ENCODE peak calls at places on chromosome 18, in six cellular contexts. One of them, this sample, is unnamed.

GRCh38 chr18:9437049-9437448 is 38.3 kb upstream of the RALBP1 start:
- DNase-seq in lower lobe of right lung: no peak
- DNase-seq in GM20000: no peak
- DNase-seq in cardiac fibroblast: peak
- DNase-seq in osteocyte: no peak
- DNase-seq in thoracic aorta: no peak
- DNase-seq in this sample: no peak

GRCh38 chr18:8948471-8949149 is 153.9 kb upstream of the NDUFV2 start:
- DNase-seq in thoracic aorta: no peak
- DNase-seq in cardiac fibroblast: peak
- DNase-seq in osteocyte: no peak
- DNase-seq in lower lobe of right lung: no peak
- DNase-seq in GM20000: no peak
- DNase-seq in this sample: no peak

GRCh38 chr18:27377251-27377650 is 192.1 kb upstream of the CHST9 start:
- DNase-seq in osteocyte: no peak
- DNase-seq in GM20000: no peak
- DNase-seq in lower lobe of right lung: no peak
- DNase-seq in cardiac fibroblast: no peak
- DNase-seq in thoracic aorta: no peak
- DNase-seq in this sample: no peak

GRCh38 chr18:54020346-54020745 is 204.1 kb downstream of the MBD2 start:
- DNase-seq in osteocyte: no peak
- DNase-seq in thoracic aorta: no peak
- DNase-seq in lower lobe of right lung: no peak
- DNase-seq in cardiac fibroblast: no peak
- DNase-seq in GM20000: no peak
- DNase-seq in this sample: no peak

GRCh38 chr18:63063171-63063570 is 256.4 kb downstream of the BCL2 start:
- DNase-seq in cardiac fibroblast: no peak
- DNase-seq in GM20000: no peak
- DNase-seq in thoracic aorta: no peak
- DNase-seq in lower lobe of right lung: no peak
- DNase-seq in osteocyte: no peak
- DNase-seq in this sample: no peak

GRCh38 chr18:72612894-72613537 is 68.9 kb upstream of the CBLN2 start:
- DNase-seq in osteocyte: no peak
- DNase-seq in lower lobe of right lung: no peak
- DNase-seq in cardiac fibroblast: no peak
- DNase-seq in thoracic aorta: no peak
- DNase-seq in GM20000: no peak
- DNase-seq in this sample: no peak

GRCh38 chr18:22552899-22553460 is 135.3 kb upstream of the CTAGE1 start:
- DNase-seq in thoracic aorta: no peak
- DNase-seq in lower lobe of right lung: no peak
- DNase-seq in GM20000: no peak
- DNase-seq in cardiac fibroblast: peak
- DNase-seq in osteocyte: no peak
- DNase-seq in this sample: no peak

GRCh38 chr18:29002747-29003146 is 825.8 kb upstream of the CDH2 start:
- DNase-seq in GM20000: no peak
- DNase-seq in lower lobe of right lung: no peak
- DNase-seq in cardiac fibroblast: no peak
- DNase-seq in osteocyte: no peak
- DNase-seq in thoracic aorta: no peak
- DNase-seq in this sample: no peak

GRCh38 chr18:55302337-55302833 is 285.6 kb downstream of the TCF4 start:
- DNase-seq in lower lobe of right lung: no peak
- DNase-seq in cardiac fibroblast: no peak
- DNase-seq in thoracic aorta: no peak
- DNase-seq in GM20000: no peak
- DNase-seq in osteocyte: no peak
- DNase-seq in this sample: no peak

GRCh38 chr18:13246591-13246990 is 28.0 kb downstream of the LDLRAD4 start:
- DNase-seq in osteocyte: peak
- DNase-seq in lower lobe of right lung: peak
- DNase-seq in cardiac fibroblast: no peak
- DNase-seq in thoracic aorta: no peak
- DNase-seq in GM20000: no peak
- DNase-seq in this sample: no peak

GRCh38 chr18:26568926-26569700 is 20.8 kb upstream of the KCTD1 start:
- DNase-seq in thoracic aorta: no peak
- DNase-seq in osteocyte: no peak
- DNase-seq in GM20000: no peak
- DNase-seq in lower lobe of right lung: no peak
- DNase-seq in cardiac fibroblast: no peak
- DNase-seq in this sample: no peak

GRCh38 chr18:45464619-45465018 is 150.7 kb upstream of the SLC14A2 start:
- DNase-seq in cardiac fibroblast: no peak
- DNase-seq in GM20000: no peak
- DNase-seq in lower lobe of right lung: no peak
- DNase-seq in thoracic aorta: no peak
- DNase-seq in osteocyte: no peak
- DNase-seq in this sample: no peak

GRCh38 chr18:63146185-63146584 is 173.4 kb downstream of the BCL2 start:
- DNase-seq in osteocyte: no peak
- DNase-seq in thoracic aorta: no peak
- DNase-seq in cardiac fibroblast: no peak
- DNase-seq in GM20000: no peak
- DNase-seq in lower lobe of right lung: no peak
- DNase-seq in this sample: no peak

GRCh38 chr18:48462510-48462909 is 53.3 kb upstream of the ZBTB7C start:
- DNase-seq in osteocyte: no peak
- DNase-seq in GM20000: no peak
- DNase-seq in lower lobe of right lung: no peak
- DNase-seq in cardiac fibroblast: no peak
- DNase-seq in thoracic aorta: no peak
- DNase-seq in this sample: no peak

GRCh38 chr18:51668101-51668500 is 470.6 kb upstream of the MEX3C start:
- DNase-seq in thoracic aorta: no peak
- DNase-seq in osteocyte: no peak
- DNase-seq in lower lobe of right lung: peak
- DNase-seq in cardiac fibroblast: peak
- DNase-seq in GM20000: peak
- DNase-seq in this sample: peak

GRCh38 chr18:13623348-13623747 is 103.0 kb downstream of the FAM210A start:
- DNase-seq in GM20000: no peak
- DNase-seq in osteocyte: no peak
- DNase-seq in thoracic aorta: no peak
- DNase-seq in cardiac fibroblast: no peak
- DNase-seq in lower lobe of right lung: no peak
- DNase-seq in this sample: no peak

GRCh38 chr18:57329856-57330255 is 22.5 kb upstream of the ST8SIA3 start:
- DNase-seq in osteocyte: no peak
- DNase-seq in cardiac fibroblast: no peak
- DNase-seq in thoracic aorta: no peak
- DNase-seq in GM20000: no peak
- DNase-seq in lower lobe of right lung: no peak
- DNase-seq in this sample: no peak

GRCh38 chr18:35247412-35248249 is 6.8 kb downstream of the ZNF397 start:
- DNase-seq in osteocyte: no peak
- DNase-seq in lower lobe of right lung: no peak
- DNase-seq in cardiac fibroblast: no peak
- DNase-seq in thoracic aorta: no peak
- DNase-seq in GM20000: no peak
- DNase-seq in this sample: no peak

GRCh38 chr18:11498821-11499220 is 110.6 kb upstream of the SLC35G4 start:
- DNase-seq in GM20000: no peak
- DNase-seq in cardiac fibroblast: no peak
- DNase-seq in thoracic aorta: no peak
- DNase-seq in osteocyte: no peak
- DNase-seq in lower lobe of right lung: no peak
- DNase-seq in this sample: no peak

GRCh38 chr18:65214456-65214855 is 536.4 kb upstream of the CDH7 start:
- DNase-seq in cardiac fibroblast: no peak
- DNase-seq in thoracic aorta: no peak
- DNase-seq in osteocyte: no peak
- DNase-seq in GM20000: no peak
- DNase-seq in lower lobe of right lung: no peak
- DNase-seq in this sample: no peak

GRCh38 chr18:61201516-61201915 is 131.7 kb upstream of the CDH20 start:
- DNase-seq in lower lobe of right lung: no peak
- DNase-seq in osteocyte: no peak
- DNase-seq in cardiac fibroblast: no peak
- DNase-seq in thoracic aorta: no peak
- DNase-seq in GM20000: no peak
- DNase-seq in this sample: no peak

GRCh38 chr18:13446581-13447470 is 228.3 kb downstream of the LDLRAD4 start:
- DNase-seq in lower lobe of right lung: no peak
- DNase-seq in cardiac fibroblast: no peak
- DNase-seq in thoracic aorta: no peak
- DNase-seq in osteocyte: no peak
- DNase-seq in GM20000: no peak
- DNase-seq in this sample: no peak

GRCh38 chr18:69948919-69949537 is 1.4 kb upstream of the CD226 start:
- DNase-seq in lower lobe of right lung: no peak
- DNase-seq in GM20000: peak
- DNase-seq in thoracic aorta: peak
- DNase-seq in osteocyte: no peak
- DNase-seq in cardiac fibroblast: peak
- DNase-seq in this sample: no peak

GRCh38 chr18:50057009-50057408 is 137.9 kb downstream of the MYO5B start:
- DNase-seq in GM20000: no peak
- DNase-seq in lower lobe of right lung: no peak
- DNase-seq in thoracic aorta: no peak
- DNase-seq in osteocyte: no peak
- DNase-seq in cardiac fibroblast: no peak
- DNase-seq in this sample: no peak

GRCh38 chr18:50056185-50056584 is 138.8 kb downstream of the MYO5B start:
- DNase-seq in GM20000: no peak
- DNase-seq in cardiac fibroblast: no peak
- DNase-seq in osteocyte: no peak
- DNase-seq in lower lobe of right lung: no peak
- DNase-seq in thoracic aorta: no peak
- DNase-seq in this sample: no peak

GRCh38 chr18:50055474-50055873 is 139.5 kb downstream of the MYO5B start:
- DNase-seq in GM20000: no peak
- DNase-seq in cardiac fibroblast: no peak
- DNase-seq in thoracic aorta: no peak
- DNase-seq in lower lobe of right lung: no peak
- DNase-seq in osteocyte: no peak
- DNase-seq in this sample: no peak

GRCh38 chr18:50053142-50053541 is 141.8 kb downstream of the MYO5B start:
- DNase-seq in osteocyte: no peak
- DNase-seq in cardiac fibroblast: no peak
- DNase-seq in thoracic aorta: no peak
- DNase-seq in lower lobe of right lung: no peak
- DNase-seq in GM20000: no peak
- DNase-seq in this sample: no peak

GRCh38 chr18:50051288-50051687 is 143.7 kb downstream of the MYO5B start:
- DNase-seq in lower lobe of right lung: no peak
- DNase-seq in cardiac fibroblast: peak
- DNase-seq in osteocyte: no peak
- DNase-seq in thoracic aorta: no peak
- DNase-seq in GM20000: no peak
- DNase-seq in this sample: no peak
- TF ChIP-seq CTCF in lower lobe of right lung: no peak
- TF ChIP-seq CTCF in cardiac fibroblast: no peak
- TF ChIP-seq CTCF in osteocyte: no peak
- TF ChIP-seq CTCF in thoracic aorta: peak
- TF ChIP-seq CTCF in GM20000: no peak
- TF ChIP-seq CTCF in this sample: no peak

DNA sequence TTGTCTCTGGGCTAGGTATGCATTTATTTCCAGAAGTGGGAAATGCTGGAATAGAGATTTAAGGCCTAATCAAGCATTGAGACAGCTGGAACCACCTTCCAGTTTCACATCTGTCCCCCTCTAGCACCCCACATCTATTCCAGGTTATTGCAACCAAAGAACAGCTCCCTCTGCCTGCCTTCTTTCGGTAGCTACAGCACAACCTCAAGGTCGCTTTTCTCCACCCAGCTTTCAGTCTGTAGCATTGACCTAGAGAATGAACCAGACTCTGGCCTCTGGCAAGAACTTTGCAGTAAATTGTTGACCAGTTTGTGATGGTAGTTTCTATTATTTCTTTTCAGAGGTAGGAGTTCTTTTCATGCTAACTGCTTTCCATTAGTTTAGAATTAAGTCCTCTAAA is 484.2 kb downstream of the DLGAP1 start:
- DNase-seq in cardiac fibroblast: no peak
- DNase-seq in osteocyte: no peak
- DNase-seq in GM20000: no peak
- DNase-seq in lower lobe of right lung: no peak
- DNase-seq in thoracic aorta: no peak
- DNase-seq in this sample: no peak
- TF ChIP-seq CTCF in cardiac fibroblast: no peak
- TF ChIP-seq CTCF in osteocyte: peak
- TF ChIP-seq CTCF in GM20000: no peak
- TF ChIP-seq CTCF in lower lobe of right lung: no peak
- TF ChIP-seq CTCF in thoracic aorta: no peak
- TF ChIP-seq CTCF in this sample: no peak

GRCh38 chr18:42052137-42052708 is 97.2 kb downstream of the PIK3C3 start:
- DNase-seq in osteocyte: no peak
- DNase-seq in thoracic aorta: no peak
- DNase-seq in lower lobe of right lung: no peak
- DNase-seq in cardiac fibroblast: peak
- DNase-seq in GM20000: no peak
- DNase-seq in this sample: no peak
- TF ChIP-seq CTCF in osteocyte: peak
- TF ChIP-seq CTCF in thoracic aorta: no peak
- TF ChIP-seq CTCF in lower lobe of right lung: no peak
- TF ChIP-seq CTCF in cardiac fibroblast: peak
- TF ChIP-seq CTCF in GM20000: no peak
- TF ChIP-seq CTCF in this sample: peak

DNA sequence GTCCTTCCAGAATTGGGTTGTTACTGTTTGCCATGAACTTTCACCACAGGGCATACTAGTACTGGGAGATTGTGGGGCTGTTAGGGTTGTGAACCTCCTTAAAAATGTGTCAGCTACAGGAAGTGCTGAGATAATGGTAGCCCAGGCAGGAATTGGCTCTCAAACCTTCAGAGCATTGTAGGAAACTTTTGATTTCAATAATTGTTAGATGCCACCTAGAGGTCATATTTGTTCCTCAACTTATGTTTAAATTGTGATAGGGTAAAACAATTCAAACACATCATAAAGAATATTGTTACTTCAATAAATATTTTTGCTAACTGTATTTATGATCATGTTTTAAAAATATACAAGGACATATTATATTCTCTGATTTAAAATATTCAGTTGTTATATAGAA is 594.6 kb downstream of the ADCYAP1 start:
- DNase-seq in cardiac fibroblast: peak
- DNase-seq in osteocyte: no peak
- DNase-seq in lower lobe of right lung: no peak
- DNase-seq in GM20000: no peak
- DNase-seq in thoracic aorta: no peak
- DNase-seq in this sample: no peak
- TF ChIP-seq CTCF in cardiac fibroblast: no peak
- TF ChIP-seq CTCF in osteocyte: peak
- TF ChIP-seq CTCF in lower lobe of right lung: no peak
- TF ChIP-seq CTCF in GM20000: no peak
- TF ChIP-seq CTCF in thoracic aorta: no peak
- TF ChIP-seq CTCF in this sample: peak

DNA sequence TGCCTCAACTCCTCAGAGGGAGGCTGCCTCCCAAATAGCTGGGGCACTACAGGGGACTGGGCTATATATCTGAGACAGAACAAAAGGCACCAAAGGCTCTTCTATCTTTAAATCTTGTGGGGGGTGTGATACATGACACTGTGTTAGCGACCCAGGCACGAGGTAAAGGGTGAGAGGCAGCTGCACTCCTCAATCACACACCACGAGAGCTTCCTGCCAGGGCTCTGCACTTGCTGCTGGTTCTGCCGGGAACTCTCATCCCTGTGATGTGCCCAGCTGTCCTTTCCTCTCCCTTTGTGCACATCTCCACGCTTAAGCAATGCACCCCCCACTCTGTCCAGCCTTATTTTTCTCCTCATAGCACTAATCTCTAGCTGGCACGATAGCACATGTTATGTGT is 32.4 kb downstream of the NPC1 start:
- DNase-seq in lower lobe of right lung: no peak
- DNase-seq in cardiac fibroblast: no peak
- DNase-seq in osteocyte: no peak
- DNase-seq in GM20000: no peak
- DNase-seq in thoracic aorta: no peak
- DNase-seq in this sample: no peak
- TF ChIP-seq CTCF in lower lobe of right lung: no peak
- TF ChIP-seq CTCF in cardiac fibroblast: no peak
- TF ChIP-seq CTCF in osteocyte: no peak
- TF ChIP-seq CTCF in GM20000: no peak
- TF ChIP-seq CTCF in thoracic aorta: no peak
- TF ChIP-seq CTCF in this sample: no peak

This sample was measured in neural crest cell.